ENCODE peak calls at places on chromosomes 5 and 9, in eight cellular contexts. Z, H, I, T, N, P, K and A are unnamed samples.

GRCh38 chr5:137933491-137933911 is 44.2 kb downstream of the PKD2L2 start:
- DNase-seq in Z (no peak), H (peak; percentile 35), I (no peak), T (no peak), N (no peak), P (no peak), K (no peak), A (peak; percentile 53)

GRCh38 chr5:172009536-172010270 is 3.3 kb upstream of the FBXW11 start:
- DNase-seq in Z (peak; percentile 49), H (peak; percentile 45), I (no peak), T (no peak), N (no peak), P (no peak), K (no peak), A (no peak)

GRCh38 chr9:132372177-132373095 is 17.6 kb upstream of the SETX start:
- DNase-seq in Z (peak; percentile 35), H (peak; percentile 72), I (peak; percentile 78), T (no peak), N (peak; percentile 46), P (peak; percentile 81), K (no peak), A (no peak)

GRCh38 chr9:89848060-89849040 is 243.5 kb downstream of the GADD45G start:
- DNase-seq in Z (peak; percentile 32), H (no peak), I (no peak), T (no peak), N (no peak), P (no peak), K (no peak), A (no peak)

GRCh38 chr9:110995511-110996340 is 42.5 kb downstream of the LPAR1 start:
- DNase-seq in Z (no peak), H (peak; percentile 68), I (no peak), T (no peak), N (no peak), P (no peak), K (no peak), A (peak; percentile 34)

GRCh38 chr9:121305269-121305994 is 37.5 kb downstream of the GSN start:
- DNase-seq in Z (no peak), H (peak; percentile 33), I (peak; percentile 96), T (no peak), N (peak; percentile 40), P (peak; percentile 79), K (no peak), A (no peak)

GRCh38 chr9:91117959-91118651 is 243.6 kb downstream of the AUH start:
- DNase-seq in Z (peak; percentile 75), H (peak; percentile 92), I (peak; percentile 92), T (no peak), N (peak; percentile 76), P (peak; percentile 92), K (no peak), A (peak; percentile 64)

GRCh38 chr9:125189011-125189360 is 617 bp downstream of the PPP6C start:
- DNase-seq in Z (peak; percentile 73), H (no peak), I (peak; percentile 70), T (peak; percentile 32), N (peak; percentile 45), P (peak; percentile 66), K (peak; percentile 35), A (no peak)

GRCh38 chr9:14082732-14083131 is 231.2 kb downstream of the NFIB start:
- DNase-seq in Z (no peak), H (no peak), I (no peak), T (no peak), N (no peak), P (no peak), K (no peak), A (no peak)

GRCh38 chr5:6436715-6437340 is 11.8 kb upstream of the UBE2QL1 start:
- DNase-seq in Z (no peak), H (no peak), I (no peak), T (no peak), N (no peak), P (no peak), K (no peak), A (no peak)

GRCh38 chr5:148733601-148734438 is 79.5 kb upstream of the HTR4 start:
- DNase-seq in Z (peak; percentile 91), H (peak; percentile 86), I (peak; percentile 87), T (peak; percentile 75), N (peak; percentile 60), P (peak; percentile 83), K (peak; percentile 61), A (peak; percentile 87)

GRCh38 chr5:150085191-150085912 is 1.0 kb downstream of the CSF1R start:
- DNase-seq in Z (no peak), H (no peak), I (no peak), T (no peak), N (no peak), P (no peak), K (no peak), A (peak; percentile 36)

GRCh38 chr5:72152506-72152905 is 45.2 kb downstream of the MAP1B start:
- DNase-seq in Z (no peak), H (no peak), I (no peak), T (no peak), N (no peak), P (peak; percentile 56), K (no peak), A (no peak)

GRCh38 chr9:72477862-72478564 is 43.4 kb upstream of the TMC1 start:
- DNase-seq in Z (peak; percentile 54), H (peak; percentile 73), I (no peak), T (no peak), N (no peak), P (no peak), K (no peak), A (peak; percentile 65)

GRCh38 chr5:58135571-58136335 is 324.1 kb downstream of the PLK2 start:
- DNase-seq in Z (no peak), H (no peak), I (no peak), T (no peak), N (no peak), P (no peak), K (no peak), A (peak; percentile 56)

GRCh38 chr5:124921694-124922093 is 175.3 kb upstream of the ZNF608 start:
- DNase-seq in Z (no peak), H (no peak), I (no peak), T (no peak), N (no peak), P (no peak), K (no peak), A (no peak)

GRCh38 chr9:129258124-129258822 is 80.2 kb upstream of the IER5L start:
- DNase-seq in Z (peak; percentile 98), H (peak; percentile 96), I (peak; percentile 95), T (peak; percentile 93), N (peak; percentile 88), P (peak; percentile 94), K (peak; percentile 84), A (peak; percentile 66)

GRCh38 chr5:141363952-141364660 is at the start of gene PCDHGA5:
- DNase-seq in Z (no peak), H (peak; percentile 12), I (no peak), T (no peak), N (no peak), P (no peak), K (no peak), A (no peak)

GRCh38 chr5:179256229-179257189 is 88.8 kb downstream of the ADAMTS2 start:
- DNase-seq in Z (peak; percentile 27), H (no peak), I (peak; percentile 59), T (no peak), N (no peak), P (peak; percentile 50), K (no peak), A (peak; percentile 46)

GRCh38 chr9:77977210-77977611 is 54.4 kb downstream of the GNAQ start:
- DNase-seq in Z (peak; percentile 89), H (peak; percentile 86), I (peak; percentile 72), T (peak; percentile 44), N (peak; percentile 53), P (peak; percentile 74), K (peak; percentile 15), A (peak; percentile 59)

GRCh38 chr5:93583525-93583798 is 440 bp downstream of the NR2F1 start:
- DNase-seq in Z (no peak), H (peak; percentile 60), I (no peak), T (no peak), N (no peak), P (no peak), K (no peak), A (no peak)

GRCh38 chr5:159732220-159732619 is 184.1 kb upstream of the ADRA1B start:
- DNase-seq in Z (no peak), H (no peak), I (no peak), T (no peak), N (no peak), P (no peak), K (no peak), A (no peak)

GRCh38 chr5:97243352-97243751 is 60.3 kb upstream of the RIOK2 start:
- DNase-seq in Z (no peak), H (peak; percentile 21), I (no peak), T (no peak), N (no peak), P (no peak), K (no peak), A (no peak)

DNA sequence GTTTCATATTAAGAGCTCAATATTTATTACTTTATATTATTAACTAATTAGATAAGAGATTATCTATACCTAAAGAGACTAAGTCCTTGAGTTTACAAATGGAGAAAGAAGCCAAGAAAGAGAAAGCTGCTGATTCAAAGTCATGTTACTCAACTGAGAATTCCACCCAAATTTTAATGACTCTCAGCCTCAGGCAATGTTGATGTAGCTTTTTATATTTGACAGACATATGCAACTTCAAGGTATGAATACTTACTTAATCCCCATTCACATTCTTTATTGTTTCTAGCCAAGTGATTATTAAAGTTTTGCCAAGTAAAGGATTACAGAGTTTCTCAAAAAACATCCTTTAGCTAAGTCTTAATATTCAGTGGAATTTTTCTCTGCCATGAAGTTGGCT is 527.6 kb upstream of the NMUR2 start:
- DNase-seq in Z (no peak), H (no peak), I (no peak), T (no peak), N (no peak), P (no peak), K (no peak), A (no peak)
- H3K9me3 ChIP-seq in Z (peaks cover 8% of the 10 kb centered on the region), H (no peaks in the 10 kb centered on the region), I (no peaks in the 10 kb centered on the region), T (no peaks in the 10 kb centered on the region), N (no peaks in the 10 kb centered on the region), P (peaks cover 2% of the 10 kb centered on the region), K (no peaks in the 10 kb centered on the region), A (peaks cover 8% of the 10 kb centered on the region)

GRCh38 chr9:84950879-84951811 is 281.6 kb downstream of the NTRK2 start:
- DNase-seq in Z (no peak), H (no peak), I (no peak), T (no peak), N (no peak), P (no peak), K (no peak), A (no peak)
- H3K9me3 ChIP-seq in Z (no peaks in the 10 kb centered on the region), H (no peaks in the 10 kb centered on the region), I (no peaks in the 10 kb centered on the region), T (no peaks in the 10 kb centered on the region), N (no peaks in the 10 kb centered on the region), P (no peaks in the 10 kb centered on the region), K (no peaks in the 10 kb centered on the region), A (no peaks in the 10 kb centered on the region)

DNA sequence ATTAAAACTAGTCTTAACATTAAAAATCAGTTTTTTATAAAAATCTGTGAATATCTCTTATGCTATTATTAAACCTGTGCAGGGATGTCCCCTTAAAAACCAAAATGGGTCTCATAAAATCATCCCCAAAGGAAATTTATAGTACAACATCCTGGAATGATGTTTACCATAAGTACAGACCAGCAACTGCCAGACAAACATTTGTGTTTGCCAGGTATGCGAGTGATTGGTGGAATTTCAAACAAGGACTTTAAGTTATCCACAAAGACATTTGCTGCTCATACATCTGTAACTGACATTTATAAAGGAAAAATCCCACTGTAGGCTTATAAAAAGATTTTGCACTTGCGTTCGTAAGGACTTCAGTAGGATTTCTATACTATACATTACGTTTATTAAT is 1375.4 kb upstream of the WWC1 start:
- DNase-seq in Z (no peak), H (no peak), I (no peak), T (no peak), N (no peak), P (no peak), K (no peak), A (no peak)
- H3K9me3 ChIP-seq in Z (no peaks in the 10 kb centered on the region), H (no peaks in the 10 kb centered on the region), I (no peaks in the 10 kb centered on the region), T (peaks cover 3% of the 10 kb centered on the region), N (no peaks in the 10 kb centered on the region), P (no peaks in the 10 kb centered on the region), K (no peaks in the 10 kb centered on the region), A (peaks cover 2% of the 10 kb centered on the region)

GRCh38 chr9:135387976-135388375 is 91.6 kb upstream of the PPP1R26 start:
- DNase-seq in Z (no peak), H (no peak), I (no peak), T (no peak), N (no peak), P (no peak), K (no peak), A (no peak)
- H3K9me3 ChIP-seq in Z (no peaks in the 10 kb centered on the region), H (no peaks in the 10 kb centered on the region), I (no peaks in the 10 kb centered on the region), T (no peaks in the 10 kb centered on the region), N (no peaks in the 10 kb centered on the region), P (no peaks in the 10 kb centered on the region), K (no peaks in the 10 kb centered on the region), A (no peaks in the 10 kb centered on the region)